ENCODE peak calls at places on chromosomes 2 and 18, in eight cellular contexts. A is mammary epithelial cell; W is A549; R is CD8-positive, alpha-beta T cell; G is iPS DF 6.9; V is CD8-positive, alpha-beta memory T cell; E is OCI-LY7; U is CD4-positive, CD25-positive, alpha-beta regulatory T cell. O is an unnamed sample.

GRCh38 chr18:55579888-55580287 is 8.1 kb downstream of the TCF4 start:
- DNase-seq in A (no peak), W (no peak), R (no peak), G (no peak), V (no peak), E (no peak), U (no peak), O (no peak)

GRCh38 chr2:171158790-171159325 is 1.8 kb downstream of the TLK1 start:
- DNase-seq in A (no peak), W (no peak), R (no peak), G (no peak), V (no peak), E (peak; percentile 23), U (no peak), O (no peak)

GRCh38 chr2:143171817-143172216 is 42.6 kb downstream of the ARHGAP15 start:
- DNase-seq in A (no peak), W (peak; percentile 7), R (no peak), G (no peak), V (no peak), E (no peak), U (no peak), O (no peak)

GRCh38 chr18:6219116-6219717 is 195.5 kb downstream of the L3MBTL4 start:
- DNase-seq in A (no peak), W (peak; percentile 32), R (no peak), G (peak; percentile 52), V (no peak), E (peak; percentile 29), U (no peak), O (no peak)

GRCh38 chr2:127449439-127449838 is 31.2 kb downstream of the PROC start:
- DNase-seq in A (no peak), W (no peak), R (no peak), G (no peak), V (no peak), E (no peak), U (no peak), O (no peak)

GRCh38 chr2:68632026-68632425 is 11.4 kb upstream of the PROKR1 start:
- DNase-seq in A (no peak), W (no peak), R (no peak), G (no peak), V (no peak), E (no peak), U (no peak), O (no peak)

GRCh38 chr18:9804517-9805104 is 81.2 kb upstream of the TXNDC2 start:
- DNase-seq in A (no peak), W (no peak), R (no peak), G (no peak), V (no peak), E (no peak), U (no peak), O (no peak)

GRCh38 chr18:74459877-74460276 is 2.8 kb upstream of the DIPK1C start:
- DNase-seq in A (no peak), W (peak; percentile 16), R (no peak), G (no peak), V (no peak), E (no peak), U (no peak), O (no peak)

GRCh38 chr2:45483997-45484396 is 127.1 kb downstream of the SRBD1 start:
- DNase-seq in A (no peak), W (peak; percentile 24), R (no peak), G (no peak), V (no peak), E (peak; percentile 25), U (no peak), O (no peak)

GRCh38 chr2:7625392-7626138 is 708.4 kb downstream of the RNF144A start:
- DNase-seq in A (no peak), W (no peak), R (no peak), G (no peak), V (no peak), E (peak; percentile 83), U (no peak), O (no peak)

GRCh38 chr2:53397085-53397484 is 370.5 kb upstream of the CHAC2 start:
- DNase-seq in A (peak; percentile 81), W (no peak), R (no peak), G (no peak), V (no peak), E (no peak), U (no peak), O (no peak)

GRCh38 chr2:131105950-131106801 is 1.0 kb downstream of the PLEKHB2 start:
- DNase-seq in A (peak; percentile 59), W (peak; percentile 52), R (no peak), G (no peak), V (no peak), E (peak; percentile 65), U (no peak), O (peak; percentile 43)

DNA sequence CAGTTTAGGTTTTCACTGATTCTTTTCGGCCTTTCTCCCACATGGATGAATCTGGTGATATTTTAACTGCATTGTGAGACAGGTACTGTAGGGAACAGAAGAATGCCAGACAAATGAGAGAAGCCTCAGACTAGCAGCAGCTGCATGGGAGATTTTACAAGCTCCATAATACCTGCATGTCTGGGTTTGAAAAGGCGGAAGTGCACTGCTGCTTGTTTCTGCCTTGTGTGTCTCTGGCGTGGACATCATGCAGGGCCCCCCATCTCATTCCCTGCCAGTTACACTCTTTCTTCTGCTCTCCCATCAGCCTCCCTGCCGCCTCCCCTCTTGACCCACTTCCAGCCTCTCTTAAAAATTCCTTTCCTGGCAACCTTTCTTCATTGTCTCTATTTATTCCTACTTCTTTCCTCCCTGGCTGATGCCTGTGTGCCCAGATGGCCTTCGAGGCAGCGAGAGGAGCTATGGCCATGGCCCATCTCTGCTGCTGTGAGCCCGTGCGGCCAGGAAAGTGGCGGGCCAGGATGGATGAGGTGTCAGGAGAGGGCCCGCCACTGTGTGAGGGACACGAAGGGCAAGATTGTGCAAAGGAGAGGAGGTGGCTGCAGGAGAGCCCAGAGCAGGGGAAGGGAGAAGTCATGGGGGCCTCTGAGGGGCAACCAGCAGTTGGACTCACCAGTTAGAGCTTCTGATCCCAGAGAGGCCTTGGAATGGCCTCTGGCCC is 33.8 kb downstream of the IMPA2 start:
- DNase-seq in A (no peak), W (no peak), R (no peak), G (no peak), V (no peak), E (no peak), U (no peak), O (no peak)
- H3K27ac ChIP-seq in A (no peak overlapping the region), W (no peak overlapping the region), R (no peak overlapping the region), G (no peak overlapping the region), V (no peak overlapping the region), E (no peak overlapping the region), U (no peak overlapping the region), O (no peak overlapping the region)

GRCh38 chr18:11990541-11990940 is 9.2 kb downstream of the IMPA2 start:
- DNase-seq in A (no peak), W (no peak), R (no peak), G (no peak), V (no peak), E (no peak), U (no peak), O (no peak)
- H3K4me1 ChIP-seq in A (peaks cover 13% of the 10 kb centered on the region), W (peaks cover 71% of the 10 kb centered on the region), R (peaks cover 4% of the 10 kb centered on the region), G (peaks cover 7% of the 10 kb centered on the region), V (peaks cover under 1% of the 10 kb centered on the region), E (peaks cover 11% of the 10 kb centered on the region), U (peaks cover under 1% of the 10 kb centered on the region), O (peaks cover 15% of the 10 kb centered on the region)

DNA sequence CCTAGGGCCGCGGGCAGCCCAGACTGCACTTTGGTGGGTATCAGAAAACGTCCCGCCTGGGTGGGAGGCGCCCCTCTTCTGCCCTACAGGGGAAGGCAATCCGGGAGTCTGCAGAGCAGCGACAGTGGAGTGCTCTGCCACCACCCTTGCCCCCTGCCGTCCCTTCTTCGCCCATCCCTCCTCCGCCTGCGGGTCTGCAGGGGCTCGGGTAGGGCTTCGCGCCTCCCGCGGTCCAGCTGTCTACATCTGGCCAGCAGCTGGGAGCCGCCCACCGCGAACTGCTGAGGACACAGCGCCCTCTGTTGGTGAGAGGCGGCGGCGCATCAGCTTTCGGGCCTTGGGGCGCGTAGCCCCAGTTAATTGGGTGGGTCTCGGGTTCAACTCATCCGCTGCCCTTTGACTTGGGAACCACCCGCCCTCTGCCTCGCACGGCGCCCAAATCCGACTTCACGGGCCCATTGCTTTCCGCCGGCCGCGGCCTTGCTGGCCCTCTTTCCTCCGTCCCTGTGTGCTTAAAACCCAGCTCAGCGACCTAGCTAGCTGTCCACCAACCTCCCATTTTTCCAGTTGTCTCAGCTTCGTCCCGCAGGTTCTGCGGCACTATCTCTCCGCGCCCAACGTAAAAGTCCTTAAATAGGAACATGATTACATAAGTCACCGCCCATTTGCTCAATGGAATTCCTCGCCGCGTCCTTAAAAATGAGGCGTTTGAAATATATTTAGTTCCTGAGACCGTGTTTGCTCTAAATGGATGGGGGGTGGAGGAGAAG is 17.6 kb downstream of the WNT10A start:
- DNase-seq in A (peak; percentile 36), W (peak; percentile 54), R (peak; percentile 90), G (no peak), V (peak; percentile 74), E (peak; percentile 76), U (peak; percentile 64), O (peak; percentile 43)
- H3K4me3 ChIP-seq in A (no peak overlapping the region), W (peak overlapping the region; percentile 34), R (peak overlapping the region; percentile 57), G (no peak overlapping the region), V (peak overlapping the region; percentile 58), E (no peak overlapping the region), U (peak overlapping the region; percentile 55), O (no peak overlapping the region)

GRCh38 chr18:70025580-70025979 is 77.9 kb upstream of the CD226 start:
- DNase-seq in A (no peak), W (no peak), R (no peak), G (no peak), V (no peak), E (no peak), U (no peak), O (no peak)
- H3K27ac ChIP-seq in A (no peak overlapping the region), W (no peak overlapping the region), R (no peak overlapping the region), G (no peak overlapping the region), V (no peak overlapping the region), E (no peak overlapping the region), U (no peak overlapping the region), O (no peak overlapping the region)

GRCh38 chr18:49177071-49177470 is 226.3 kb upstream of the SMAD7 start:
- DNase-seq in A (no peak), W (no peak), R (no peak), G (no peak), V (no peak), E (peak; percentile 28), U (no peak), O (no peak)

GRCh38 chr18:49175071-49175470 is 224.3 kb upstream of the SMAD7 start:
- DNase-seq in A (no peak), W (no peak), R (no peak), G (no peak), V (no peak), E (no peak), U (no peak), O (no peak)

GRCh38 chr18:49177812-49178211 is 227.0 kb upstream of the SMAD7 start:
- DNase-seq in A (peak; percentile 63), W (no peak), R (no peak), G (no peak), V (no peak), E (no peak), U (no peak), O (peak; percentile 64)

GRCh38 chr18:49174478-49174877 is 223.7 kb upstream of the SMAD7 start:
- DNase-seq in A (peak; percentile 61), W (no peak), R (no peak), G (no peak), V (no peak), E (no peak), U (no peak), O (no peak)

DNA sequence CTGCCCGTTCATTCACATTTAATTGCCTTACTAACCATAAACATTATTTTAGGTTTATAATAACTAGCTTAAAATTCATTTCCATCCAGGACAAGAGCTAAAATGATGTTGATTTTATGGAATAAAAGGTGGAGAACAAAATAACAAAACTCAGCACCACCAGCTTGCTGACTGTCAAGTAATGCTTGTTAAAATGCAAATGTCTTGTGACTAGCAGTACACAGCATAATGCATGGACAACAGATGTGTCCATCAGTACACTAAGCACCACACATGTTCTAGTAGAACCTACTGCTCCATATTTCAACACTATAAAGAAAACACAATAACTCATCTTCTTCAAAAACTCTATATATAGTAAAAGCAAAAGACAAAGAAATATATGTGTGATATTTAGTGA is 224.7 kb upstream of the SMAD7 start:
- DNase-seq in A (no peak), W (no peak), R (no peak), G (no peak), V (no peak), E (no peak), U (no peak), O (no peak)
- H3K4me1 ChIP-seq in A (peaks cover 5% of the 10 kb centered on the region), W (peaks cover 17% of the 10 kb centered on the region), R (no peaks in the 10 kb centered on the region), G (no peaks in the 10 kb centered on the region), V (no peaks in the 10 kb centered on the region), E (peaks cover 63% of the 10 kb centered on the region), U (no peaks in the 10 kb centered on the region), O (peaks cover 19% of the 10 kb centered on the region)

O was measured in SJSA1.